ENCODE peak calls at places on chromosome 6, in eight cellular contexts. One of them, this sample, is unnamed.

GRCh38 chr6:35247642-35248231 is 11.8 kb upstream of the ZNF76 start:
- DNase-seq in fibroblast of pulmonary artery: no peak
- DNase-seq in stomach: no peak
- DNase-seq in neural progenitor cell: no peak
- DNase-seq in A549: no peak
- DNase-seq in fibroblast of mammary gland: no peak
- DNase-seq in HCT116: no peak
- DNase-seq in lung: no peak
- DNase-seq in this sample: no peak

GRCh38 chr6:126063512-126064146 is 77.3 kb downstream of the TRMT11 start:
- DNase-seq in fibroblast of pulmonary artery: no peak
- DNase-seq in lung: no peak
- DNase-seq in neural progenitor cell: no peak
- DNase-seq in fibroblast of mammary gland: peak
- DNase-seq in HCT116: no peak
- DNase-seq in A549: peak
- DNase-seq in stomach: no peak
- DNase-seq in this sample: peak

GRCh38 chr6:33075568-33076405 is at the start of gene HLA-DPB1:
- DNase-seq in fibroblast of mammary gland: peak
- DNase-seq in lung: no peak
- DNase-seq in stomach: no peak
- DNase-seq in neural progenitor cell: peak
- DNase-seq in HCT116: peak
- DNase-seq in A549: peak
- DNase-seq in fibroblast of pulmonary artery: peak
- DNase-seq in this sample: peak

GRCh38 chr6:37177083-37177949 is 7.4 kb downstream of the PIM1 start:
- DNase-seq in fibroblast of pulmonary artery: no peak
- DNase-seq in stomach: no peak
- DNase-seq in HCT116: no peak
- DNase-seq in neural progenitor cell: no peak
- DNase-seq in A549: no peak
- DNase-seq in fibroblast of mammary gland: no peak
- DNase-seq in lung: no peak
- DNase-seq in this sample: no peak

GRCh38 chr6:134466751-134467525 is 149.0 kb upstream of the SGK1 start:
- DNase-seq in neural progenitor cell: no peak
- DNase-seq in fibroblast of mammary gland: peak
- DNase-seq in stomach: no peak
- DNase-seq in fibroblast of pulmonary artery: no peak
- DNase-seq in lung: no peak
- DNase-seq in HCT116: no peak
- DNase-seq in A549: peak
- DNase-seq in this sample: peak

GRCh38 chr6:116410945-116411623 is 40.3 kb downstream of the DSE start:
- DNase-seq in fibroblast of mammary gland: peak
- DNase-seq in A549: no peak
- DNase-seq in stomach: no peak
- DNase-seq in neural progenitor cell: no peak
- DNase-seq in lung: no peak
- DNase-seq in HCT116: no peak
- DNase-seq in fibroblast of pulmonary artery: peak
- DNase-seq in this sample: peak

GRCh38 chr6:107862383-107862782 is 38.3 kb upstream of the SCML4 start:
- DNase-seq in stomach: no peak
- DNase-seq in A549: no peak
- DNase-seq in lung: no peak
- DNase-seq in neural progenitor cell: no peak
- DNase-seq in fibroblast of mammary gland: no peak
- DNase-seq in HCT116: no peak
- DNase-seq in fibroblast of pulmonary artery: no peak
- DNase-seq in this sample: no peak

GRCh38 chr6:106525111-106525884 is 104.0 kb downstream of the RTN4IP1 start:
- DNase-seq in stomach: no peak
- DNase-seq in A549: no peak
- DNase-seq in fibroblast of mammary gland: no peak
- DNase-seq in neural progenitor cell: no peak
- DNase-seq in lung: no peak
- DNase-seq in fibroblast of pulmonary artery: no peak
- DNase-seq in HCT116: no peak
- DNase-seq in this sample: no peak

GRCh38 chr6:28802417-28803336 is 121.1 kb downstream of the TRIM27 start:
- DNase-seq in lung: no peak
- DNase-seq in fibroblast of mammary gland: peak
- DNase-seq in stomach: no peak
- DNase-seq in fibroblast of pulmonary artery: no peak
- DNase-seq in neural progenitor cell: no peak
- DNase-seq in A549: peak
- DNase-seq in HCT116: peak
- DNase-seq in this sample: peak

GRCh38 chr6:56314683-56315523 is 67.5 kb upstream of the COL21A1 start:
- DNase-seq in lung: no peak
- DNase-seq in A549: peak
- DNase-seq in fibroblast of pulmonary artery: peak
- DNase-seq in HCT116: peak
- DNase-seq in neural progenitor cell: peak
- DNase-seq in fibroblast of mammary gland: peak
- DNase-seq in stomach: no peak
- DNase-seq in this sample: peak

GRCh38 chr6:34065470-34066283 is 80.2 kb downstream of the GRM4 start:
- DNase-seq in fibroblast of mammary gland: no peak
- DNase-seq in stomach: no peak
- DNase-seq in HCT116: no peak
- DNase-seq in A549: no peak
- DNase-seq in fibroblast of pulmonary artery: no peak
- DNase-seq in neural progenitor cell: no peak
- DNase-seq in lung: no peak
- DNase-seq in this sample: no peak

GRCh38 chr6:44651604-44652003 is 264.1 kb downstream of the CDC5L start:
- DNase-seq in stomach: no peak
- DNase-seq in A549: no peak
- DNase-seq in neural progenitor cell: peak
- DNase-seq in lung: no peak
- DNase-seq in HCT116: no peak
- DNase-seq in fibroblast of mammary gland: no peak
- DNase-seq in fibroblast of pulmonary artery: no peak
- DNase-seq in this sample: no peak

GRCh38 chr6:12844284-12845223 is 128.0 kb downstream of the PHACTR1 start:
- DNase-seq in fibroblast of mammary gland: peak
- DNase-seq in A549: peak
- DNase-seq in stomach: no peak
- DNase-seq in lung: no peak
- DNase-seq in fibroblast of pulmonary artery: peak
- DNase-seq in neural progenitor cell: peak
- DNase-seq in HCT116: peak
- DNase-seq in this sample: peak

GRCh38 chr6:166934174-166934573 is 22.2 kb downstream of the RNASET2 start:
- DNase-seq in neural progenitor cell: no peak
- DNase-seq in HCT116: no peak
- DNase-seq in fibroblast of pulmonary artery: no peak
- DNase-seq in stomach: no peak
- DNase-seq in A549: no peak
- DNase-seq in fibroblast of mammary gland: no peak
- DNase-seq in lung: no peak
- DNase-seq in this sample: no peak

GRCh38 chr6:45417461-45417860 is 39.7 kb upstream of the SUPT3H start:
- DNase-seq in A549: no peak
- DNase-seq in fibroblast of mammary gland: peak
- DNase-seq in stomach: no peak
- DNase-seq in neural progenitor cell: no peak
- DNase-seq in lung: no peak
- DNase-seq in HCT116: no peak
- DNase-seq in fibroblast of pulmonary artery: no peak
- DNase-seq in this sample: no peak

GRCh38 chr6:21931641-21932335 is 338.2 kb downstream of the SOX4 start:
- DNase-seq in stomach: no peak
- DNase-seq in fibroblast of pulmonary artery: peak
- DNase-seq in A549: no peak
- DNase-seq in lung: no peak
- DNase-seq in neural progenitor cell: no peak
- DNase-seq in fibroblast of mammary gland: peak
- DNase-seq in HCT116: no peak
- DNase-seq in this sample: peak

GRCh38 chr6:99522531-99522930 is 7.3 kb upstream of the USP45 start:
- DNase-seq in A549: peak
- DNase-seq in lung: no peak
- DNase-seq in stomach: no peak
- DNase-seq in fibroblast of mammary gland: peak
- DNase-seq in neural progenitor cell: no peak
- DNase-seq in HCT116: no peak
- DNase-seq in fibroblast of pulmonary artery: peak
- DNase-seq in this sample: peak

GRCh38 chr6:77962070-77962469 is 309.2 kb downstream of the MEI4 start:
- DNase-seq in lung: no peak
- DNase-seq in stomach: no peak
- DNase-seq in fibroblast of pulmonary artery: no peak
- DNase-seq in neural progenitor cell: no peak
- DNase-seq in fibroblast of mammary gland: no peak
- DNase-seq in A549: no peak
- DNase-seq in HCT116: no peak
- DNase-seq in this sample: no peak

DNA sequence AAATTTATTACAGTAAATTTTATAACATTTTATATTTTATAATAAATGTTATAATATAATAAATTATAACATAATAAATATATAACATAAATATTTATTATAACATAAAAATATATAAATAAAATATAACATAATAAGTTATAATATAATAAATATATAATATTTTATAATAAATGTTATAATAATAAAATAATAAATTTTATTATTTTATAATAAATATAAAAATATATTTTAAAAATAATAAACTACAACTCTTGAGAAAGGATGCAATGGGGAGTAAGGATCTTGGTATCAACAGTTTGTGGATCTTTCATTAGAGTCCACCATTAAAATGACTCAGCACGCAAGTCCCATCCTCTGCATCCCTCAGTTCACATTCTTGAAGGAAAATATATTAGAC is 312.6 kb downstream of the MEI4 start:
- DNase-seq in fibroblast of pulmonary artery: no peak
- DNase-seq in neural progenitor cell: no peak
- DNase-seq in A549: no peak
- DNase-seq in fibroblast of mammary gland: no peak
- DNase-seq in lung: no peak
- DNase-seq in stomach: no peak
- DNase-seq in HCT116: no peak
- DNase-seq in this sample: no peak
- H3K4me3 ChIP-seq in fibroblast of pulmonary artery: no peak
- H3K4me3 ChIP-seq in neural progenitor cell: no peak
- H3K4me3 ChIP-seq in A549: no peak
- H3K4me3 ChIP-seq in fibroblast of mammary gland: no peak
- H3K4me3 ChIP-seq in lung: no peak
- H3K4me3 ChIP-seq in stomach: no peak
- H3K4me3 ChIP-seq in HCT116: no peak
- H3K4me3 ChIP-seq in this sample: no peak

GRCh38 chr6:122033564-122034181 is 365.8 kb upstream of the HSF2 start:
- DNase-seq in lung: no peak
- DNase-seq in stomach: no peak
- DNase-seq in neural progenitor cell: peak
- DNase-seq in A549: peak
- DNase-seq in fibroblast of pulmonary artery: peak
- DNase-seq in HCT116: peak
- DNase-seq in fibroblast of mammary gland: peak
- DNase-seq in this sample: peak
- TF ChIP-seq CTCF in lung: peak
- TF ChIP-seq CTCF in stomach: peak
- TF ChIP-seq CTCF in neural progenitor cell: peak
- TF ChIP-seq CTCF in A549: peak
- TF ChIP-seq CTCF in fibroblast of pulmonary artery: peak
- TF ChIP-seq CTCF in HCT116: peak
- TF ChIP-seq CTCF in fibroblast of mammary gland: peak
- TF ChIP-seq CTCF in this sample: peak

DNA sequence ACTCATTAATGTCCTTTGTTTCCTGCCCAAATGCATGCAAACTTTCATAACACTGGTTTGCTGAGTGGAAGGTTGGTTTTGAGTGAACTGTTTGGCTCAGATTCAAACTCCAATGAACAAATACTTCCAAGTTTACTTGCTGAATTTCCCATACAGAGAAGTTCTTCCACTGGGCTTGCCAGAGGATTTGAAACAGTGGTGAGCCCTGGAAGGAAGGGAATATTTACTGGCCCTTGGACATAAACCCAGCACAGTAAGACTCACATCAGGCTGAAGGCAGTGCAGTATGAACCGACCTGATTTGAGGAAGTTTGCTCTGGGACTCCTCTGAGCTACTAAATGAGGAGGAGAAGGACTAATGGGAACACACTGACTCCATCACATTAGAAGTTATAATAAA is 3.8 kb downstream of the TRAF3IP2 start:
- DNase-seq in lung: no peak
- DNase-seq in stomach: peak
- DNase-seq in fibroblast of pulmonary artery: peak
- DNase-seq in fibroblast of mammary gland: peak
- DNase-seq in neural progenitor cell: no peak
- DNase-seq in A549: no peak
- DNase-seq in HCT116: no peak
- DNase-seq in this sample: peak
- H3K4me3 ChIP-seq in lung: no peak
- H3K4me3 ChIP-seq in stomach: no peak
- H3K4me3 ChIP-seq in fibroblast of pulmonary artery: no peak
- H3K4me3 ChIP-seq in fibroblast of mammary gland: no peak
- H3K4me3 ChIP-seq in neural progenitor cell: no peak
- H3K4me3 ChIP-seq in A549: no peak
- H3K4me3 ChIP-seq in HCT116: no peak
- H3K4me3 ChIP-seq in this sample: no peak

GRCh38 chr6:159540883-159541282 is 152.2 kb downstream of the SOD2 start:
- DNase-seq in stomach: no peak
- DNase-seq in A549: no peak
- DNase-seq in lung: no peak
- DNase-seq in fibroblast of mammary gland: no peak
- DNase-seq in HCT116: no peak
- DNase-seq in fibroblast of pulmonary artery: no peak
- DNase-seq in neural progenitor cell: no peak
- DNase-seq in this sample: no peak

GRCh38 chr6:159541296-159541695 is 151.7 kb downstream of the SOD2 start:
- DNase-seq in stomach: no peak
- DNase-seq in fibroblast of pulmonary artery: no peak
- DNase-seq in neural progenitor cell: no peak
- DNase-seq in lung: no peak
- DNase-seq in A549: no peak
- DNase-seq in HCT116: no peak
- DNase-seq in fibroblast of mammary gland: no peak
- DNase-seq in this sample: no peak

GRCh38 chr6:159535629-159536028 is 157.4 kb downstream of the SOD2 start:
- DNase-seq in lung: no peak
- DNase-seq in A549: no peak
- DNase-seq in fibroblast of pulmonary artery: no peak
- DNase-seq in neural progenitor cell: no peak
- DNase-seq in stomach: no peak
- DNase-seq in fibroblast of mammary gland: peak
- DNase-seq in HCT116: no peak
- DNase-seq in this sample: no peak

DNA sequence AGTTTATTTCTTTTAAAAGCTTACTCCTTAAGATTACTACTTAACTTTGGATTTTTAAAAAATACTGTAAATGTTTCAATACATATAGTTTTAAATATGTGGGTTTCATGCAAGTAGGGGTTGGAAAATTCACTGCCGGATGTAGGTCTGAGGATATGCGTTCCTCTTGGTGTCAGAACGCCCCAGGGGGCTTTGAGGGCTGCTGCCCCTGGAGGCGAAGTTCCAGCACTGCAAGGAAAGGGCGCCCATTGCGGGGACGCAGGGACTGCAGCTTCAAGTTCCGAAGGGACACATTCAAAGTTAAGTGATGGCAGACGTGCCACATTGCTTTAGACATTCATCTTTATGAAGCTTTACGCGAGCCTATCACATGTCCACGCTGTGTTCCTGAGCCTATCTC is 152.9 kb downstream of the SOD2 start:
- DNase-seq in HCT116: peak
- DNase-seq in fibroblast of mammary gland: no peak
- DNase-seq in lung: no peak
- DNase-seq in neural progenitor cell: peak
- DNase-seq in A549: peak
- DNase-seq in fibroblast of pulmonary artery: no peak
- DNase-seq in stomach: no peak
- DNase-seq in this sample: no peak
- TF ChIP-seq CTCF in HCT116: peak
- TF ChIP-seq CTCF in fibroblast of mammary gland: no peak
- TF ChIP-seq CTCF in lung: no peak
- TF ChIP-seq CTCF in neural progenitor cell: peak
- TF ChIP-seq CTCF in A549: no peak
- TF ChIP-seq CTCF in fibroblast of pulmonary artery: peak
- TF ChIP-seq CTCF in stomach: no peak
- TF ChIP-seq CTCF in this sample: no peak